ENCODE peak calls at places on chromosome 6, in seven cellular contexts. One of them, this sample, is unnamed.

GRCh38 chr6:83114164-83114563 is 46.7 kb downstream of the DOP1A start:
- DNase-seq in suprapubic skin: no peak
- DNase-seq in ovary: no peak
- DNase-seq in HCT116: no peak
- DNase-seq in coronary artery: no peak
- DNase-seq in endothelial cell of umbilical vein: peak; percentile 24
- DNase-seq in uterus: no peak
- DNase-seq in this sample: no peak

GRCh38 chr6:14804444-14805210 is 441.2 kb upstream of the JARID2 start:
- DNase-seq in uterus: peak; percentile 80
- DNase-seq in suprapubic skin: peak; percentile 85
- DNase-seq in coronary artery: peak; percentile 76
- DNase-seq in HCT116: no peak
- DNase-seq in endothelial cell of umbilical vein: no peak
- DNase-seq in ovary: peak; percentile 94
- DNase-seq in this sample: no peak

GRCh38 chr6:24205020-24205492 is 79.0 kb downstream of the NRSN1 start:
- DNase-seq in endothelial cell of umbilical vein: peak; percentile 65
- DNase-seq in suprapubic skin: no peak
- DNase-seq in coronary artery: no peak
- DNase-seq in ovary: no peak
- DNase-seq in uterus: no peak
- DNase-seq in HCT116: peak; percentile 28
- DNase-seq in this sample: no peak

GRCh38 chr6:9455794-9456193 is 959.1 kb downstream of the TFAP2A start:
- DNase-seq in endothelial cell of umbilical vein: no peak
- DNase-seq in coronary artery: no peak
- DNase-seq in suprapubic skin: no peak
- DNase-seq in HCT116: no peak
- DNase-seq in ovary: no peak
- DNase-seq in uterus: no peak
- DNase-seq in this sample: no peak

GRCh38 chr6:142746524-142746923 is 198.5 kb downstream of the HIVEP2 start:
- DNase-seq in coronary artery: no peak
- DNase-seq in suprapubic skin: no peak
- DNase-seq in uterus: no peak
- DNase-seq in endothelial cell of umbilical vein: peak; percentile 55
- DNase-seq in ovary: no peak
- DNase-seq in HCT116: no peak
- DNase-seq in this sample: no peak

GRCh38 chr6:76682842-76683241 is 610.4 kb upstream of the IMPG1 start:
- DNase-seq in uterus: no peak
- DNase-seq in suprapubic skin: no peak
- DNase-seq in coronary artery: no peak
- DNase-seq in HCT116: peak; percentile 12
- DNase-seq in endothelial cell of umbilical vein: peak; percentile 40
- DNase-seq in ovary: no peak
- DNase-seq in this sample: no peak

GRCh38 chr6:19705606-19706005 is 131.6 kb upstream of the ID4 start:
- DNase-seq in uterus: no peak
- DNase-seq in endothelial cell of umbilical vein: no peak
- DNase-seq in ovary: no peak
- DNase-seq in coronary artery: no peak
- DNase-seq in suprapubic skin: no peak
- DNase-seq in HCT116: no peak
- DNase-seq in this sample: no peak

GRCh38 chr6:29376003-29376402 is 912 bp upstream of the OR12D3 start:
- DNase-seq in ovary: no peak
- DNase-seq in coronary artery: no peak
- DNase-seq in endothelial cell of umbilical vein: peak; percentile 14
- DNase-seq in suprapubic skin: no peak
- DNase-seq in uterus: no peak
- DNase-seq in HCT116: peak; percentile 19
- DNase-seq in this sample: no peak

GRCh38 chr6:15402401-15403045 is 156.7 kb downstream of the JARID2 start:
- DNase-seq in suprapubic skin: no peak
- DNase-seq in HCT116: no peak
- DNase-seq in endothelial cell of umbilical vein: no peak
- DNase-seq in coronary artery: no peak
- DNase-seq in uterus: no peak
- DNase-seq in ovary: no peak
- DNase-seq in this sample: no peak

GRCh38 chr6:99711302-99711701 is 104.7 kb downstream of the PRDM13 start:
- DNase-seq in uterus: no peak
- DNase-seq in coronary artery: no peak
- DNase-seq in suprapubic skin: no peak
- DNase-seq in ovary: no peak
- DNase-seq in HCT116: no peak
- DNase-seq in endothelial cell of umbilical vein: no peak
- DNase-seq in this sample: no peak

GRCh38 chr6:7747016-7747415 is 21.1 kb downstream of the BMP6 start:
- DNase-seq in endothelial cell of umbilical vein: no peak
- DNase-seq in coronary artery: no peak
- DNase-seq in suprapubic skin: no peak
- DNase-seq in uterus: no peak
- DNase-seq in ovary: no peak
- DNase-seq in HCT116: no peak
- DNase-seq in this sample: no peak

GRCh38 chr6:151448623-151449022 is 3.3 kb downstream of the RMND1 start:
- DNase-seq in ovary: no peak
- DNase-seq in uterus: no peak
- DNase-seq in endothelial cell of umbilical vein: no peak
- DNase-seq in suprapubic skin: no peak
- DNase-seq in HCT116: no peak
- DNase-seq in coronary artery: no peak
- DNase-seq in this sample: no peak

GRCh38 chr6:13296536-13296997 is 31.8 kb downstream of the TBC1D7 start:
- DNase-seq in ovary: no peak
- DNase-seq in HCT116: no peak
- DNase-seq in uterus: no peak
- DNase-seq in coronary artery: no peak
- DNase-seq in endothelial cell of umbilical vein: no peak
- DNase-seq in suprapubic skin: peak; percentile 35
- DNase-seq in this sample: no peak

GRCh38 chr6:144675231-144675861 is 390.2 kb downstream of the UTRN start:
- DNase-seq in HCT116: no peak
- DNase-seq in coronary artery: no peak
- DNase-seq in endothelial cell of umbilical vein: peak; percentile 17
- DNase-seq in ovary: no peak
- DNase-seq in suprapubic skin: no peak
- DNase-seq in uterus: no peak
- DNase-seq in this sample: peak; percentile 74

GRCh38 chr6:158409451-158409850 is 97.2 kb downstream of the TULP4 start:
- DNase-seq in coronary artery: no peak
- DNase-seq in HCT116: no peak
- DNase-seq in ovary: peak; percentile 47
- DNase-seq in suprapubic skin: no peak
- DNase-seq in uterus: no peak
- DNase-seq in endothelial cell of umbilical vein: peak; percentile 94
- DNase-seq in this sample: no peak

GRCh38 chr6:42781546-42781810 is 374 bp upstream of the BICRAL start:
- DNase-seq in endothelial cell of umbilical vein: peak; percentile 29
- DNase-seq in suprapubic skin: no peak
- DNase-seq in HCT116: no peak
- DNase-seq in uterus: no peak
- DNase-seq in ovary: no peak
- DNase-seq in coronary artery: no peak
- DNase-seq in this sample: no peak

GRCh38 chr6:20876016-20876415 is 341.8 kb downstream of the CDKAL1 start:
- DNase-seq in coronary artery: no peak
- DNase-seq in endothelial cell of umbilical vein: peak; percentile 39
- DNase-seq in ovary: no peak
- DNase-seq in suprapubic skin: no peak
- DNase-seq in HCT116: no peak
- DNase-seq in uterus: no peak
- DNase-seq in this sample: no peak

GRCh38 chr6:170176621-170177382 is 114.1 kb downstream of the DLL1 start:
- DNase-seq in endothelial cell of umbilical vein: no peak
- DNase-seq in suprapubic skin: peak; percentile 70
- DNase-seq in uterus: peak; percentile 48
- DNase-seq in coronary artery: peak; percentile 58
- DNase-seq in HCT116: no peak
- DNase-seq in ovary: peak; percentile 83
- DNase-seq in this sample: no peak

GRCh38 chr6:127494240-127494767 is 24.8 kb downstream of the MTCL3 start:
- DNase-seq in ovary: no peak
- DNase-seq in uterus: no peak
- DNase-seq in HCT116: no peak
- DNase-seq in coronary artery: no peak
- DNase-seq in suprapubic skin: no peak
- DNase-seq in endothelial cell of umbilical vein: no peak
- DNase-seq in this sample: no peak

DNA sequence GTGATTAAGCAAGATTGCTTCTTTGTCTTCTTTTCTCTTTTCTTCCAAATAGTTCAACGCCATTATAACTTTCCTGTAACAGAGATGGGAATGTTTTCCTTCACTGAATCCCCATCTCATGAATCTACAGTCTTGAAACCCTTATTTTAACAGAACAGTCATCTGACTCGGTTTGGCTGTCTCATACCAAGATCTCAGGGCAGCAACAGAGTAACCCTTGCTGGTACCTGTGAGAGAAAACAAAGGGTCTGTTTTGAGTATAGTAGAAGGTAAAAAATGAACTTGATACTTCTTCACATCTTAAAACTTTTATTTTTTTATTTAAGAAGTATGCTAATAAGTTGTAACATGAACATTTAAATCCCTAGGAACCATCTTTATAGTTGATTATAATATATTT is 19.6 kb upstream of the DSE start:
- DNase-seq in endothelial cell of umbilical vein: no peak
- DNase-seq in suprapubic skin: no peak
- DNase-seq in uterus: no peak
- DNase-seq in coronary artery: no peak
- DNase-seq in ovary: no peak
- DNase-seq in HCT116: no peak
- DNase-seq in this sample: no peak
- H3K27ac ChIP-seq in endothelial cell of umbilical vein: no peak overlapping the region
- H3K27ac ChIP-seq in suprapubic skin: no peak overlapping the region
- H3K27ac ChIP-seq in uterus: peak overlapping the region; percentile 5
- H3K27ac ChIP-seq in coronary artery: no peak overlapping the region
- H3K27ac ChIP-seq in ovary: no peak overlapping the region
- H3K27ac ChIP-seq in HCT116: no peak overlapping the region
- H3K27ac ChIP-seq in this sample: no peak overlapping the region

GRCh38 chr6:140915001-140915950 is 1217.4 kb upstream of the GJE1 start:
- DNase-seq in suprapubic skin: no peak
- DNase-seq in coronary artery: no peak
- DNase-seq in endothelial cell of umbilical vein: no peak
- DNase-seq in uterus: no peak
- DNase-seq in ovary: no peak
- DNase-seq in HCT116: no peak
- DNase-seq in this sample: no peak
- H3K27ac ChIP-seq in suprapubic skin: no peak overlapping the region
- H3K27ac ChIP-seq in coronary artery: no peak overlapping the region
- H3K27ac ChIP-seq in endothelial cell of umbilical vein: no peak overlapping the region
- H3K27ac ChIP-seq in uterus: no peak overlapping the region
- H3K27ac ChIP-seq in ovary: no peak overlapping the region
- H3K27ac ChIP-seq in HCT116: no peak overlapping the region
- H3K27ac ChIP-seq in this sample: no peak overlapping the region

GRCh38 chr6:132011582-132011981 is 60.4 kb upstream of the CCN2 start:
- DNase-seq in HCT116: no peak
- DNase-seq in ovary: no peak
- DNase-seq in coronary artery: no peak
- DNase-seq in suprapubic skin: no peak
- DNase-seq in endothelial cell of umbilical vein: no peak
- DNase-seq in uterus: no peak
- DNase-seq in this sample: no peak

GRCh38 chr6:132007474-132008190 is 56.5 kb upstream of the CCN2 start:
- DNase-seq in HCT116: no peak
- DNase-seq in endothelial cell of umbilical vein: no peak
- DNase-seq in ovary: no peak
- DNase-seq in coronary artery: no peak
- DNase-seq in suprapubic skin: no peak
- DNase-seq in uterus: no peak
- DNase-seq in this sample: peak; percentile 22

GRCh38 chr6:132005177-132005576 is 54.0 kb upstream of the CCN2 start:
- DNase-seq in endothelial cell of umbilical vein: peak; percentile 72
- DNase-seq in HCT116: no peak
- DNase-seq in ovary: no peak
- DNase-seq in uterus: no peak
- DNase-seq in suprapubic skin: no peak
- DNase-seq in coronary artery: no peak
- DNase-seq in this sample: no peak

GRCh38 chr6:132004668-132005067 is 53.5 kb upstream of the CCN2 start:
- DNase-seq in endothelial cell of umbilical vein: peak; percentile 16
- DNase-seq in ovary: no peak
- DNase-seq in coronary artery: no peak
- DNase-seq in HCT116: no peak
- DNase-seq in suprapubic skin: no peak
- DNase-seq in uterus: no peak
- DNase-seq in this sample: no peak

GRCh38 chr6:132009175-132009574 is 58.0 kb upstream of the CCN2 start:
- DNase-seq in HCT116: no peak
- DNase-seq in ovary: no peak
- DNase-seq in endothelial cell of umbilical vein: no peak
- DNase-seq in uterus: no peak
- DNase-seq in suprapubic skin: no peak
- DNase-seq in coronary artery: no peak
- DNase-seq in this sample: no peak
- H3K27ac ChIP-seq in HCT116: no peak overlapping the region
- H3K27ac ChIP-seq in ovary: no peak overlapping the region
- H3K27ac ChIP-seq in endothelial cell of umbilical vein: no peak overlapping the region
- H3K27ac ChIP-seq in uterus: no peak overlapping the region
- H3K27ac ChIP-seq in suprapubic skin: no peak overlapping the region
- H3K27ac ChIP-seq in coronary artery: no peak overlapping the region
- H3K27ac ChIP-seq in this sample: no peak overlapping the region

GRCh38 chr6:33623895-33624381 is 2.8 kb downstream of the ITPR3 start:
- DNase-seq in ovary: no peak
- DNase-seq in HCT116: no peak
- DNase-seq in endothelial cell of umbilical vein: no peak
- DNase-seq in coronary artery: no peak
- DNase-seq in suprapubic skin: no peak
- DNase-seq in uterus: no peak
- DNase-seq in this sample: no peak

GRCh38 chr6:33628401-33628964 is 7.4 kb downstream of the ITPR3 start:
- DNase-seq in endothelial cell of umbilical vein: no peak
- DNase-seq in suprapubic skin: no peak
- DNase-seq in ovary: no peak
- DNase-seq in coronary artery: no peak
- DNase-seq in uterus: no peak
- DNase-seq in HCT116: no peak
- DNase-seq in this sample: no peak

GRCh38 chr6:33624856-33625255 is 3.7 kb downstream of the ITPR3 start:
- DNase-seq in coronary artery: no peak
- DNase-seq in ovary: no peak
- DNase-seq in endothelial cell of umbilical vein: no peak
- DNase-seq in uterus: no peak
- DNase-seq in HCT116: no peak
- DNase-seq in suprapubic skin: no peak
- DNase-seq in this sample: no peak

GRCh38 chr6:33630014-33630413 is 8.9 kb downstream of the ITPR3 start:
- DNase-seq in HCT116: no peak
- DNase-seq in ovary: no peak
- DNase-seq in uterus: no peak
- DNase-seq in suprapubic skin: no peak
- DNase-seq in coronary artery: no peak
- DNase-seq in endothelial cell of umbilical vein: no peak
- DNase-seq in this sample: no peak

DNA sequence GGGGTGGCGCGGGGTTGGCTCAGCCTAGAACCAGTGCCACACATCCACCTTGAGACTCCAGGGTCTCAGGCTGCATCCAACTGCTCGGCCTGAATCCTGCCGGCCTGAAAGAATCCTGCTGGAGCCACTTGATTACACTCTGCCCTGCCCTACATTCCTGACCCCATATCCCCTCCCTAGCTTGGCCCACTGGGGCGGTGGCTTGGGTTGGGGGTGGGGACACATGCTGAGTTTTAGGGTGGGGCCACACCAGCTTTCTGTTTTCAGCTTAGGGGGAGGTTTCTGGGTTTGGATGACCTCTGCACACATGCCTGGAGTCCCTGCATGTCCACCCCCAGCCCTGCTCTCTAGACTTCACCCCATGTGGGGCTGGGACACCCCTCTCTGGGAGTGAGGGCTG is 6.8 kb downstream of the ITPR3 start:
- DNase-seq in coronary artery: no peak
- DNase-seq in HCT116: no peak
- DNase-seq in uterus: no peak
- DNase-seq in endothelial cell of umbilical vein: no peak
- DNase-seq in suprapubic skin: no peak
- DNase-seq in ovary: no peak
- DNase-seq in this sample: no peak
- H3K27ac ChIP-seq in coronary artery: peak overlapping the region; percentile 32
- H3K27ac ChIP-seq in HCT116: no peak overlapping the region
- H3K27ac ChIP-seq in uterus: no peak overlapping the region
- H3K27ac ChIP-seq in endothelial cell of umbilical vein: no peak overlapping the region
- H3K27ac ChIP-seq in suprapubic skin: peak overlapping the region; percentile 65
- H3K27ac ChIP-seq in ovary: no peak overlapping the region
- H3K27ac ChIP-seq in this sample: no peak overlapping the region